ENCODE peak calls at places on chromosomes 1 and 21, in four cellular contexts. R is heart left ventricle, X is AG04450, J is brain microvascular endothelial cell. Z is an unnamed sample.

GRCh38 chr1:52553372-52554266 is 727 bp upstream of the TUT4 start:
- DNase-seq in J (peak; percentile 83), X (peak; percentile 71), R (peak; percentile 88), Z (peak; percentile 74)

GRCh38 chr1:226676381-226676780 is 62.7 kb downstream of the ITPKB start:
- DNase-seq in J (no peak), R (no peak), X (no peak), Z (no peak)

GRCh38 chr1:114094303-114094663 is 59.4 kb downstream of the SYT6 start:
- DNase-seq in X (no peak), J (peak; percentile 10), R (no peak), Z (no peak)

GRCh38 chr1:170985406-170985805 is 50.1 kb downstream of the MROH9 start:
- DNase-seq in J (no peak), R (no peak), X (no peak), Z (no peak)

GRCh38 chr1:84603941-84604830 is 29.9 kb upstream of the CTBS start:
- DNase-seq in R (peak; percentile 68), J (peak; percentile 84), X (no peak), Z (peak; percentile 61)

GRCh38 chr1:156155760-156156495 is 2.5 kb downstream of the SEMA4A start:
- DNase-seq in R (no peak), J (no peak), X (no peak), Z (no peak)

GRCh38 chr1:25099343-25099951 is 132.9 kb downstream of the SYF2 start:
- DNase-seq in J (no peak), X (no peak), R (no peak), Z (no peak)

GRCh38 chr1:79079770-79080169 is 73.2 kb upstream of the ADGRL4 start:
- DNase-seq in R (peak; percentile 51), J (peak; percentile 87), X (peak; percentile 69), Z (no peak)

GRCh38 chr1:38613996-38614395 is 245.6 kb downstream of the RRAGC start:
- DNase-seq in J (no peak), R (no peak), X (no peak), Z (no peak)

GRCh38 chr1:215845224-215845902 is 278.3 kb downstream of the KCTD3 start:
- DNase-seq in X (peak; percentile 58), R (no peak), J (peak; percentile 31), Z (no peak)

GRCh38 chr1:177044390-177044789 is 120.1 kb downstream of the ASTN1 start:
- DNase-seq in J (no peak), R (no peak), X (no peak), Z (no peak)

GRCh38 chr1:70311369-70311768 is 43.2 kb downstream of the ANKRD13C start:
- DNase-seq in X (no peak), J (no peak), R (no peak), Z (no peak)

GRCh38 chr1:76229279-76229977 is 154.9 kb downstream of the ST6GALNAC3 start:
- DNase-seq in X (no peak), R (no peak), J (no peak), Z (no peak)

GRCh38 chr1:23169727-23170335 is 1.2 kb upstream of the LUZP1 start:
- DNase-seq in J (peak; percentile 63), R (peak; percentile 69), X (no peak), Z (peak; percentile 47)

GRCh38 chr21:43611598-43612369 is 47.5 kb downstream of the HSF2BP start:
- DNase-seq in X (peak; percentile 82), R (peak; percentile 52), J (peak; percentile 85), Z (peak; percentile 61)

GRCh38 chr1:115670476-115671175 is 28.9 kb downstream of the VANGL1 start:
- DNase-seq in R (no peak), X (no peak), J (no peak), Z (peak; percentile 38)

GRCh38 chr1:171664976-171665375 is 12.5 kb upstream of the MYOC start:
- DNase-seq in R (no peak), J (no peak), X (no peak), Z (no peak)

GRCh38 chr1:192610114-192610958 is 25.6 kb upstream of the RGS13 start:
- DNase-seq in R (no peak), J (no peak), X (no peak), Z (no peak)

GRCh38 chr1:39896909-39897685 is 4.6 kb downstream of the MYCL start:
- DNase-seq in R (no peak), J (peak; percentile 47), X (peak; percentile 72), Z (no peak)

GRCh38 chr1:39895096-39895495 is 6.6 kb downstream of the MYCL start:
- DNase-seq in R (no peak), X (no peak), J (no peak), Z (peak; percentile 40)

GRCh38 chr1:39892611-39893595 is 8.8 kb downstream of the MYCL start:
- DNase-seq in J (peak; percentile 56), R (no peak), X (peak; percentile 48), Z (peak; percentile 48)

GRCh38 chr1:39898146-39898545 is 3.6 kb downstream of the MYCL start:
- DNase-seq in R (no peak), J (no peak), X (no peak), Z (no peak)

GRCh38 chr1:39895731-39896480 is 5.8 kb downstream of the MYCL start:
- DNase-seq in J (no peak), R (no peak), X (no peak), Z (no peak)
- H3K27ac ChIP-seq in J (no peak overlapping the region), R (no peak overlapping the region), X (peak overlapping the region; percentile 52), Z (no peak overlapping the region)

GRCh38 chr1:12615166-12615915 is 2.7 kb downstream of the DHRS3 start:
- DNase-seq in X (no peak), R (no peak), J (no peak), Z (no peak)

GRCh38 chr1:12616709-12617373 is 1.2 kb downstream of the DHRS3 start:
- DNase-seq in R (peak; percentile 40), X (no peak), J (no peak), Z (no peak)

GRCh38 chr1:12617511-12617900 is 504 bp downstream of the DHRS3 start:
- DNase-seq in X (no peak), J (no peak), R (no peak), Z (peak; percentile 65)

GRCh38 chr1:12614402-12615165 is 3.4 kb downstream of the DHRS3 start:
- DNase-seq in J (no peak), R (no peak), X (no peak), Z (no peak)

GRCh38 chr1:12615916-12616708 is 1.9 kb downstream of the DHRS3 start:
- DNase-seq in X (no peak), J (no peak), R (peak; percentile 64), Z (peak; percentile 58)
- H3K4me3 ChIP-seq in X (peak overlapping the region; percentile 83), J (peak overlapping the region; percentile 93), R (peak overlapping the region; percentile 77), Z (peak overlapping the region; percentile 93)

DNA sequence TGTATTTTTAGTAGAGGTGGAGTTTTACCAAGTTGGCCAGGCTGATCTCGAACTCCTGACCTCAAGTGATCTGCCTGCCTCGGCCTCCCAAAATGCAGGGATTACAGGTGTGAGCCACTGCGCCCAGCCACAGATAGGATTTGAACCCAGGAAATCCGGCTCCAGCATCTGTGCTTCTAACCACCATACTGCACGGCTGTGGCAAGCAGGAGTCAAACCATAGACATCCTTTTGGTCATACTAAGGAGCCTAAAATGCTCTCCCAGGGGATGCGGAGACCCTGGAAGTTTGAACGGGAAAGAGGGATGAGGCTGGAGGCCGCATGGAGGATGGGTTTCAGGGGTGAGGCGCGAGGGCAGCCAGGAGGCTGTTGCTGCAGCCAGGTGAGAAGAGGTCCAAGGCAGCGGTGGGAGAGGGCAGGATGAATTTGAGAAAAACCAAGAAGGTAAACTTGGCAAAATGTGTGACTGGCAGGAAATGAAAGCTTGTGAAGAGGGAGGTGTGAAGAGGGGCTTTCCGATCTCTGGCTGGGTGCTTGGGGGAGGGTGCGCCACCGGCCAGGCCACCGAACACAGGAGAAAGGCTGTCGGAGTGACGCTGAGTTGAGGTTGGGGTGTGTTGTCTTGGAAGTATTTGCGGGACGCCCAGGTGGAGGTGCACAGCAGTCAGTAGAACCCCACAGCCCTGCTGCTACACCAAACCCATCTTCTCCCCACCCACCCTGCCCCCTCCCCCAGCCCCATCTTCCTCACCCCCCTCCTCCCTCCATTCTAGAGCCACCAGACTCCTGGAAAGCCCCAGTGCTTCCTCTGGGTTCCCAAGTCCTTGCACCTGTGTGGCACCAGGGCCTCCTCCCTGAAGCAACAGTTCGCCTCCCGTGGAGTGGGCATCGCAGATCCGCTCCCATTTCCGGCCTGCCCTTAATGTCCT is 23.9 kb upstream of the CDK18 start:
- DNase-seq in J (no peak), X (no peak), R (no peak), Z (no peak)
- H3K27ac ChIP-seq in J (no peak overlapping the region), X (no peak overlapping the region), R (no peak overlapping the region), Z (no peak overlapping the region)

GRCh38 chr1:183609313-183609712 is 19.1 kb upstream of the NCF2 start:
- DNase-seq in X (no peak), R (peak; percentile 58), J (peak; percentile 81), Z (no peak)

GRCh38 chr1:183610053-183610452 is 19.8 kb upstream of the NCF2 start:
- DNase-seq in R (no peak), J (no peak), X (no peak), Z (no peak)

GRCh38 chr1:183607322-183607980 is 17.2 kb upstream of the NCF2 start:
- DNase-seq in R (no peak), X (no peak), J (no peak), Z (no peak)

GRCh38 chr1:183612407-183612806 is 22.1 kb upstream of the NCF2 start:
- DNase-seq in R (no peak), X (no peak), J (no peak), Z (no peak)

GRCh38 chr1:183611021-183611420 is 20.8 kb upstream of the NCF2 start:
- DNase-seq in J (no peak), R (no peak), X (no peak), Z (no peak)
- H3K4me3 ChIP-seq in J (no peak overlapping the region), R (no peak overlapping the region), X (no peak overlapping the region), Z (no peak overlapping the region)

GRCh38 chr1:22101199-22101598 is 41.7 kb downstream of the WNT4 start:
- DNase-seq in J (no peak), R (no peak), X (no peak), Z (no peak)

GRCh38 chr1:22096463-22096862 is 44.0 kb downstream of the CDC42 start:
- DNase-seq in J (no peak), R (no peak), X (no peak), Z (no peak)

GRCh38 chr1:22100168-22100567 is 42.7 kb downstream of the WNT4 start:
- DNase-seq in J (no peak), X (no peak), R (no peak), Z (no peak)

GRCh38 chr1:22096036-22096435 is 43.5 kb downstream of the CDC42 start:
- DNase-seq in J (no peak), X (no peak), R (no peak), Z (no peak)

DNA sequence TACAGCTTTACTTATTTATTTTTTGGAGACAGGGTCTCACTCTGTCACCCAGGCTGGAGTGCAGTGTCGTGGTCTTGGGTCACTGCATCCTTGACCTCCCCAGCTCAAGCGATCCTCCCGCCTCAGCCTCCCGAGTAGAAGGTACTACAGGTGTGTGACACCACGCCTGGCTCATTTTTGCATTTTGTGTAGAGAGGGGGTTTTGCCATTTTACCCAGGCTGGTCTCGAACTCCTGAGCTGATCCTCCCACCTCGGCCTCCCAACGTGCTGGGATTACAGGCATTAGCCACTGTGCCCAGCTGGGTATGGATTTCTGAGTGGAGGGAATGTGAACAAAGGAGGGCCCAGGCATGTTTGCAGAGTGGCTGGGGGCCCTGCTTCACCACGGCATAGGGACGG is 44.1 kb downstream of the WNT4 start:
- DNase-seq in R (no peak), X (no peak), J (no peak), Z (no peak)
- H3K27ac ChIP-seq in R (no peak overlapping the region), X (no peak overlapping the region), J (no peak overlapping the region), Z (no peak overlapping the region)